ENCODE peak calls at places on chromosomes 7 and 10, in four cellular contexts. One of them, this sample, is unnamed.
A peak's percentile ranks its signal among the peaks of the same experiment; 100 is the strongest.

GRCh38 chr10:24363070-24363469 is 154.1 kb downstream of the KIAA1217 start:
- DNase-seq in brain microvascular endothelial cell: no peak
- DNase-seq in CD8-positive, alpha-beta memory T cell: no peak
- DNase-seq in GM23338: no peak
- DNase-seq in this sample: no peak

GRCh38 chr10:99346247-99346646 is 17.1 kb downstream of the CNNM1 start:
- DNase-seq in CD8-positive, alpha-beta memory T cell: no peak
- DNase-seq in GM23338: no peak
- DNase-seq in brain microvascular endothelial cell: no peak
- DNase-seq in this sample: no peak

GRCh38 chr10:78507761-78508160 is 474.1 kb downstream of the RPS24 start:
- DNase-seq in GM23338: no peak
- DNase-seq in brain microvascular endothelial cell: no peak
- DNase-seq in CD8-positive, alpha-beta memory T cell: no peak
- DNase-seq in this sample: no peak

GRCh38 chr10:83677795-83678194 is 461.5 kb upstream of the GHITM start:
- DNase-seq in CD8-positive, alpha-beta memory T cell: no peak
- DNase-seq in brain microvascular endothelial cell: no peak
- DNase-seq in GM23338: no peak
- DNase-seq in this sample: no peak

GRCh38 chr7:108294595-108294994 is 161.6 kb downstream of the NRCAM start:
- DNase-seq in GM23338: no peak
- DNase-seq in CD8-positive, alpha-beta memory T cell: no peak
- DNase-seq in brain microvascular endothelial cell: no peak
- DNase-seq in this sample: no peak

GRCh38 chr10:116974442-116975005 is 30.5 kb downstream of the SHTN1 start:
- DNase-seq in GM23338: no peak
- DNase-seq in CD8-positive, alpha-beta memory T cell: no peak
- DNase-seq in brain microvascular endothelial cell: peak; percentile 77
- DNase-seq in this sample: no peak

GRCh38 chr10:90732581-90732980 is 125.3 kb downstream of the HTR7 start:
- DNase-seq in CD8-positive, alpha-beta memory T cell: no peak
- DNase-seq in brain microvascular endothelial cell: no peak
- DNase-seq in GM23338: no peak
- DNase-seq in this sample: no peak

GRCh38 chr10:3332732-3333131 is 160.2 kb upstream of the PITRM1 start:
- DNase-seq in CD8-positive, alpha-beta memory T cell: no peak
- DNase-seq in GM23338: no peak
- DNase-seq in brain microvascular endothelial cell: no peak
- DNase-seq in this sample: no peak

GRCh38 chr7:43083091-43083490 is 29.4 kb upstream of the HECW1 start:
- DNase-seq in brain microvascular endothelial cell: peak; percentile 40
- DNase-seq in GM23338: no peak
- DNase-seq in CD8-positive, alpha-beta memory T cell: no peak
- DNase-seq in this sample: no peak

GRCh38 chr7:10759120-10759519 is 214.6 kb upstream of the PHF14 start:
- DNase-seq in brain microvascular endothelial cell: no peak
- DNase-seq in GM23338: no peak
- DNase-seq in CD8-positive, alpha-beta memory T cell: no peak
- DNase-seq in this sample: no peak

GRCh38 chr10:133015816-133016462 is 71.8 kb upstream of the ADGRA1 start:
- DNase-seq in CD8-positive, alpha-beta memory T cell: no peak
- DNase-seq in brain microvascular endothelial cell: no peak
- DNase-seq in GM23338: no peak
- DNase-seq in this sample: no peak

GRCh38 chr10:19658131-19658530 is 158.1 kb upstream of the PLXDC2 start:
- DNase-seq in CD8-positive, alpha-beta memory T cell: no peak
- DNase-seq in brain microvascular endothelial cell: peak; percentile 51
- DNase-seq in GM23338: no peak
- DNase-seq in this sample: no peak

GRCh38 chr10:13834581-13835286 is 248.0 kb downstream of the PRPF18 start:
- DNase-seq in CD8-positive, alpha-beta memory T cell: no peak
- DNase-seq in brain microvascular endothelial cell: peak; percentile 83
- DNase-seq in GM23338: peak; percentile 46
- DNase-seq in this sample: no peak

GRCh38 chr10:61964059-61964709 is 62.7 kb downstream of the ARID5B start:
- DNase-seq in GM23338: no peak
- DNase-seq in brain microvascular endothelial cell: no peak
- DNase-seq in CD8-positive, alpha-beta memory T cell: no peak
- DNase-seq in this sample: no peak

GRCh38 chr7:22582860-22583640 is 83.1 kb upstream of the STEAP1B start:
- DNase-seq in CD8-positive, alpha-beta memory T cell: no peak
- DNase-seq in GM23338: peak; percentile 77
- DNase-seq in brain microvascular endothelial cell: peak; percentile 64
- DNase-seq in this sample: peak; percentile 77

GRCh38 chr7:148932-149855 is 43.2 kb upstream of the FAM20C start:
- DNase-seq in CD8-positive, alpha-beta memory T cell: peak; percentile 96
- DNase-seq in brain microvascular endothelial cell: peak; percentile 98
- DNase-seq in GM23338: peak; percentile 97
- DNase-seq in this sample: peak; percentile 99

GRCh38 chr7:54699715-54700114 is 59.3 kb downstream of the SEC61G start:
- DNase-seq in brain microvascular endothelial cell: no peak
- DNase-seq in GM23338: no peak
- DNase-seq in CD8-positive, alpha-beta memory T cell: no peak
- DNase-seq in this sample: no peak

GRCh38 chr7:151231964-151232271 is 365 bp upstream of the CHPF2 start:
- DNase-seq in brain microvascular endothelial cell: no peak
- DNase-seq in GM23338: no peak
- DNase-seq in CD8-positive, alpha-beta memory T cell: no peak
- DNase-seq in this sample: no peak

GRCh38 chr7:17015575-17015974 is 133.8 kb upstream of the AGR3 start:
- DNase-seq in CD8-positive, alpha-beta memory T cell: no peak
- DNase-seq in brain microvascular endothelial cell: no peak
- DNase-seq in GM23338: no peak
- DNase-seq in this sample: no peak

GRCh38 chr7:140723574-140723973 is 27.1 kb downstream of the NDUFB2 start:
- DNase-seq in brain microvascular endothelial cell: no peak
- DNase-seq in GM23338: no peak
- DNase-seq in CD8-positive, alpha-beta memory T cell: no peak
- DNase-seq in this sample: no peak

GRCh38 chr7:75958802-75959543 is 35.4 kb downstream of the TMEM120A start:
- DNase-seq in CD8-positive, alpha-beta memory T cell: no peak
- DNase-seq in GM23338: no peak
- DNase-seq in brain microvascular endothelial cell: no peak
- DNase-seq in this sample: peak; percentile 79

GRCh38 chr7:42235734-42236133 is 1.3 kb downstream of the GLI3 start:
- DNase-seq in CD8-positive, alpha-beta memory T cell: no peak
- DNase-seq in GM23338: no peak
- DNase-seq in brain microvascular endothelial cell: no peak
- DNase-seq in this sample: no peak

GRCh38 chr10:61337741-61338140 is 115.4 kb downstream of the TMEM26 start:
- DNase-seq in CD8-positive, alpha-beta memory T cell: no peak
- DNase-seq in GM23338: no peak
- DNase-seq in brain microvascular endothelial cell: no peak
- DNase-seq in this sample: no peak

GRCh38 chr7:156466955-156467625 is 173.5 kb upstream of the RNF32 start:
- DNase-seq in brain microvascular endothelial cell: no peak
- DNase-seq in CD8-positive, alpha-beta memory T cell: no peak
- DNase-seq in GM23338: no peak
- DNase-seq in this sample: no peak

GRCh38 chr10:3516626-3517255 is 268.3 kb downstream of the KLF6 start:
- DNase-seq in CD8-positive, alpha-beta memory T cell: no peak
- DNase-seq in GM23338: no peak
- DNase-seq in brain microvascular endothelial cell: no peak
- DNase-seq in this sample: no peak

DNA sequence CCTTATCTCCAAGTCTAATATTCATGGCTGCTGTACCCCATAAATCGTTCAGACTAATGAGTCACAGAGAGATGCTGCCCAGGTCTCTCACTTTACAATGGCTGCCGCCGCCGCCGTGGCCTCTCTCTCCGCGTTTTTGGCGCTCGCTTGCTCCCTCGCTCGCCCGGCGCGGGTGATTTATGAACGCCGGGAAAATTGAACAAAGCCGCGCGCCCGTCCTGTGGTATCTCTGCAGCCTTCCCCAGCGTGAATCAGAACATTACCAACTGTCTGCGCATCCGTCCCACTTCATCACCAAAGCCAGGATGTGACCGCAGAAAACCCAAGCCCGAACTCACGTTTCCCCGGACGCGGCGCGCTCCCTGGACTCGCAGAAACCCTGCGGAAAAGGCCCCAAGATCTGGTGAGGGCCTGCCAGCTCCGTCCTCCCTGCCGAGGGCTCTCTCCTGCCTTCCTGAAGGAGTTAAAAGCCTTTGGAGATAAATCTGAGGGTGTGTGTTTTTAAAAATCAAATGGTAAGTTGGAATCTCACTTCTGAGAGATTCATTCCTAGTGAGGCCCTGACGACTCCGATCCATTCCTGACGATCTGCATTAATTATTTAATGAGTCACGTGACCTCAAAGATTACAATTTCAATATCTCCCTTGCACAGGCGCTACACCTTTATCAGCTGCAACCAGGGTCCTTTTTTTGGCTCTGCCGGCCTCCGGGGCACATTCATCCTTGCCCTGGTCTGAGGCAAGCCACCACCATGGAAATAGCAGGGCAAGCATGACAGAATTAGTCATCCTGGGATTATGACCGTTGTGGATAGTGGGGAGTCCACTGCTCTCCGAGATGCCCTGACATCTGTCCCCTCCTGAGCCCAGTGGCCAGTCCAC is 6.2 kb downstream of the HOXA4 start:
- DNase-seq in CD8-positive, alpha-beta memory T cell: no peak
- DNase-seq in GM23338: no peak
- DNase-seq in brain microvascular endothelial cell: no peak
- DNase-seq in this sample: no peak
- H3K4me3 ChIP-seq in CD8-positive, alpha-beta memory T cell: no peak overlapping the region
- H3K4me3 ChIP-seq in GM23338: no peak overlapping the region
- H3K4me3 ChIP-seq in brain microvascular endothelial cell: no peak overlapping the region
- H3K4me3 ChIP-seq in this sample: no peak overlapping the region

DNA sequence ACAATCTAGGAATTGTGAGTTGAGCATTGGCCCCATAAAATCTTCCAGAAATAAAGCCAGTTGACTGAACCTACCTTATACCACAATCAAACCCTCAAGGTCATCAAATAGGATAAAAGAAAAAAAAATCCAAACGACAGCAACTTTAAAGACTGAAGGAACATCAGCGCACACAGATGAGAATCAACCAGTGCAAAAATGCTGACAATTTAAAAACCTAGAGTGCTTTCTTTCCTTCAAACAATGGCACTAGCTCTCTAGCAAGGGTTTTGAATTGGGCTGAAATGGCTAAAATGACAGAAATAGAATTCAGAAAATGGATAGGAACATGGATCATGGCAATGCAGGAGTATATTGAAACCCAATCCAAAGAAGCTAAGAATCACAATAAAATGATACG is 16.1 kb upstream of the POT1 start:
- DNase-seq in brain microvascular endothelial cell: no peak
- DNase-seq in GM23338: no peak
- DNase-seq in CD8-positive, alpha-beta memory T cell: no peak
- DNase-seq in this sample: no peak
- H3K27me3 ChIP-seq in brain microvascular endothelial cell: no peaks in the 10 kb centered on the region
- H3K27me3 ChIP-seq in GM23338: no peaks in the 10 kb centered on the region
- H3K27me3 ChIP-seq in CD8-positive, alpha-beta memory T cell: no peaks in the 10 kb centered on the region
- H3K27me3 ChIP-seq in this sample: no peaks in the 10 kb centered on the region

DNA sequence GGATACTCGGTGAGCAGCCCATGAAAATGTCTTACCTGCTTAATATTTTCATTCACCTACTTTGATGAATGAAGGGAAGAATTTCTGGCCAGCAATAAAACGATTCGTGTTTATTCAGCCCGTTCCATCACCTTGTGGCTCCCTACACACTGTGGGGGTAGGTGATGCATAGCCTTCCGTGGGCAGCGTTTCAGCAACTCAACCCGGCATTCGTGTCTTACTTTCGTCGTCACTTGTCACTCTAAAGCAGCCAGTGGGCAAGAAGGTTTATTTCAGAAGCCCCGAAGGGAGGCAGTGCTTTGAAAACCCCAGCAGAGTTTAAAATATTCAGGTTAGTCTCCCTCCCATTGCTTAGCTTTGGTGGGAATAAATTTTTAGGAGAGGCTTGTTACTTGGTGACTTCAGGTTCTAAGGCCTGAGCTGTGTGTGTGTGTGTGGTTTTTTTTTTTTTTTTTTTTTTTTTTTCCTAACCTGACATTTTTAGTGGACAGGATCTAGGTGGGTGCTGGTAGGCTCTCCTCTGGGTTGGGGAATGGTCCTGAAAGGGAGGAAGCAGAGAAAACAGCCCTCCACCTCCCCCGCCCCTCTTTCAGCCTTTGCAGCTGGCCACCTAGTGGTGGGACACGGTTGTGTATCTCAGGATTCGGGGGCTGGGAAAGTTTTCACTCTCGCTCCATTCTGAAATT is 1.8 kb downstream of the GRK5 start:
- DNase-seq in GM23338: peak; percentile 90
- DNase-seq in brain microvascular endothelial cell: peak; percentile 56
- DNase-seq in CD8-positive, alpha-beta memory T cell: peak; percentile 20
- DNase-seq in this sample: peak; percentile 25
- H3K27ac ChIP-seq in GM23338: no peak overlapping the region
- H3K27ac ChIP-seq in brain microvascular endothelial cell: peak overlapping the region; percentile 88
- H3K27ac ChIP-seq in CD8-positive, alpha-beta memory T cell: no peak overlapping the region
- H3K27ac ChIP-seq in this sample: peak overlapping the region; percentile 89

DNA sequence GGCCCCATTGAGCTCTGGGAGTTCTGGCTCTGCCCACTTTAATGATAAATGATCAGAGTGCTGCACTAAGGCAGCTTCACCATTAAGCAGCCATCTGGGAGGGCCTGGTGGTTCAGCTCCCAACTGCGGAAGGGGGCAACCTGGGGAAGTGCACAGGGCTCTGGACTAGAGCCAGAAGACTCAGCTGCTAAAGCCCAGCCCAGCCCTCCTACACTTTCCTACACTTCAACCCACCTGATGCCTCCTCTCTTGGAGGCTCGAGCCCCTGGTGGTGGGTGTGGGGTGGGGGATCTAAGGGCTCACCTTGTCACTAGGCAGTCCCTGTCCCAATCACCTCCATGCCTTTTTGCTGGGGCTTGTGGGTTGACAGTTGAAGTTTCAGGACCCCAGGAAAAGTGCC is 60.6 kb upstream of the ANTXRL start:
- DNase-seq in CD8-positive, alpha-beta memory T cell: no peak
- DNase-seq in GM23338: no peak
- DNase-seq in brain microvascular endothelial cell: no peak
- DNase-seq in this sample: no peak
- H3K4me3 ChIP-seq in CD8-positive, alpha-beta memory T cell: no peak overlapping the region
- H3K4me3 ChIP-seq in GM23338: no peak overlapping the region
- H3K4me3 ChIP-seq in brain microvascular endothelial cell: no peak overlapping the region
- H3K4me3 ChIP-seq in this sample: no peak overlapping the region

This sample was measured in small intestine.